ENCODE peak calls at places on chromosome 1, in nine cellular contexts. One of them, this sample, is unnamed.
A peak's percentile ranks its signal among the peaks of the same experiment; 100 is the strongest.

GRCh38 chr1:117680316-117681002 is 74.6 kb downstream of the TENT5C start:
- DNase-seq in pancreas: no peak
- DNase-seq in thoracic aorta: no peak
- DNase-seq in heart right ventricle: no peak
- DNase-seq in fibroblast of pulmonary artery: no peak
- DNase-seq in HFF-Myc: no peak
- DNase-seq in dorsolateral prefrontal cortex: no peak
- DNase-seq in hepatocyte: no peak
- DNase-seq in lung: no peak
- DNase-seq in this sample: no peak

GRCh38 chr1:94418664-94419655 is 771 bp downstream of the ABCD3 start:
- DNase-seq in pancreas: peak; percentile 74
- DNase-seq in lung: peak; percentile 70
- DNase-seq in heart right ventricle: peak; percentile 67
- DNase-seq in HFF-Myc: no peak
- DNase-seq in thoracic aorta: peak; percentile 16
- DNase-seq in fibroblast of pulmonary artery: peak; percentile 40
- DNase-seq in dorsolateral prefrontal cortex: no peak
- DNase-seq in hepatocyte: peak; percentile 57
- DNase-seq in this sample: peak; percentile 38

GRCh38 chr1:25206201-25206600 is 26.1 kb downstream of the SYF2 start:
- DNase-seq in thoracic aorta: no peak
- DNase-seq in heart right ventricle: no peak
- DNase-seq in fibroblast of pulmonary artery: no peak
- DNase-seq in HFF-Myc: no peak
- DNase-seq in lung: no peak
- DNase-seq in pancreas: no peak
- DNase-seq in hepatocyte: no peak
- DNase-seq in dorsolateral prefrontal cortex: no peak
- DNase-seq in this sample: no peak

GRCh38 chr1:223711838-223712183 is 528 bp upstream of the CAPN2 start:
- DNase-seq in lung: no peak
- DNase-seq in hepatocyte: no peak
- DNase-seq in thoracic aorta: no peak
- DNase-seq in dorsolateral prefrontal cortex: no peak
- DNase-seq in HFF-Myc: no peak
- DNase-seq in pancreas: no peak
- DNase-seq in heart right ventricle: no peak
- DNase-seq in fibroblast of pulmonary artery: no peak
- DNase-seq in this sample: no peak

GRCh38 chr1:227549892-227550291 is 13.5 kb upstream of the ZNF678 start:
- DNase-seq in HFF-Myc: no peak
- DNase-seq in lung: no peak
- DNase-seq in hepatocyte: peak; percentile 3
- DNase-seq in dorsolateral prefrontal cortex: no peak
- DNase-seq in thoracic aorta: no peak
- DNase-seq in fibroblast of pulmonary artery: no peak
- DNase-seq in heart right ventricle: no peak
- DNase-seq in pancreas: no peak
- DNase-seq in this sample: no peak

GRCh38 chr1:240139511-240139910 is 47.8 kb downstream of the FMN2 start:
- DNase-seq in dorsolateral prefrontal cortex: no peak
- DNase-seq in fibroblast of pulmonary artery: no peak
- DNase-seq in pancreas: no peak
- DNase-seq in heart right ventricle: no peak
- DNase-seq in thoracic aorta: no peak
- DNase-seq in lung: no peak
- DNase-seq in hepatocyte: no peak
- DNase-seq in HFF-Myc: no peak
- DNase-seq in this sample: peak; percentile 20

GRCh38 chr1:239389703-239390102 is 3.3 kb downstream of the CHRM3 start:
- DNase-seq in heart right ventricle: no peak
- DNase-seq in HFF-Myc: no peak
- DNase-seq in dorsolateral prefrontal cortex: no peak
- DNase-seq in hepatocyte: no peak
- DNase-seq in lung: no peak
- DNase-seq in thoracic aorta: no peak
- DNase-seq in fibroblast of pulmonary artery: no peak
- DNase-seq in pancreas: no peak
- DNase-seq in this sample: no peak

GRCh38 chr1:223135176-223135575 is 7.9 kb downstream of the TLR5 start:
- DNase-seq in dorsolateral prefrontal cortex: no peak
- DNase-seq in hepatocyte: no peak
- DNase-seq in fibroblast of pulmonary artery: peak; percentile 62
- DNase-seq in lung: peak; percentile 35
- DNase-seq in heart right ventricle: no peak
- DNase-seq in HFF-Myc: no peak
- DNase-seq in pancreas: no peak
- DNase-seq in thoracic aorta: peak; percentile 29
- DNase-seq in this sample: peak; percentile 83

DNA sequence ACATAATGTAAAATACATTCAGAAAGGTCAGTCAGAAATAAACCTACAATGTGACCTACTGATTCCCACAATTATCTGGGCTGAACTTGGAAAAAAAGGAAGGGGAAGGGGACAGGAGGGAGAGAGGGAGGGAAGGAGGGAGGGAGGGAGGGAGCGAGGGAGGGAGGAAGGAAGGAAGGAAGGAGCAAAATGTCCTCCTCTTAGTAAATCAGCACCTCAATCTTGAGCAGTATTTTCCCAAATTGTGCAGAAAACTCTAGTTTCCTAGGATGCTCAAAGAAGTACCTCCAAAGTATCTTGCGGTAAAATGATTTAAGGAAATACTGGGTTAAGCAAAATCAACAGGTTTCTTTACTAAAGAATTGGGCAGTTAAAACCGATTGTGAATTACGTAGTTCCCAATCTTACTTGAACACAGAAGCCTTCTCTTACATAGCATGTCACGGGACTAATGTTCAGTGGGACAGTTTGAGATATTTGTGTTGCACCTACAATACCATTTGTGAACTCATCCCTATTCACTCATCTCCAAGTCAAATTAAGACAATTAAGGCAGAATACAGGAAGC is 51.0 kb upstream of the ASPM start:
- DNase-seq in dorsolateral prefrontal cortex: no peak
- DNase-seq in HFF-Myc: no peak
- DNase-seq in hepatocyte: no peak
- DNase-seq in pancreas: no peak
- DNase-seq in lung: no peak
- DNase-seq in fibroblast of pulmonary artery: no peak
- DNase-seq in heart right ventricle: no peak
- DNase-seq in thoracic aorta: no peak
- DNase-seq in this sample: peak; percentile 28
- H3K4me3 ChIP-seq in dorsolateral prefrontal cortex: peak overlapping the region; percentile 22
- H3K4me3 ChIP-seq in HFF-Myc: no peak overlapping the region
- H3K4me3 ChIP-seq in hepatocyte: peak overlapping the region; percentile 84
- H3K4me3 ChIP-seq in pancreas: no peak overlapping the region
- H3K4me3 ChIP-seq in lung: no peak overlapping the region
- H3K4me3 ChIP-seq in fibroblast of pulmonary artery: peak overlapping the region; percentile 90
- H3K4me3 ChIP-seq in heart right ventricle: peak overlapping the region; percentile 78
- H3K4me3 ChIP-seq in thoracic aorta: peak overlapping the region; percentile 95
- H3K4me3 ChIP-seq in this sample: peak overlapping the region; percentile 89

GRCh38 chr1:107529511-107530149 is 388.8 kb downstream of the NTNG1 start:
- DNase-seq in fibroblast of pulmonary artery: peak; percentile 51
- DNase-seq in lung: no peak
- DNase-seq in thoracic aorta: no peak
- DNase-seq in hepatocyte: peak; percentile 72
- DNase-seq in HFF-Myc: peak; percentile 19
- DNase-seq in dorsolateral prefrontal cortex: no peak
- DNase-seq in heart right ventricle: no peak
- DNase-seq in pancreas: no peak
- DNase-seq in this sample: peak; percentile 61

GRCh38 chr1:107534632-107535031 is 393.8 kb downstream of the NTNG1 start:
- DNase-seq in hepatocyte: no peak
- DNase-seq in dorsolateral prefrontal cortex: no peak
- DNase-seq in heart right ventricle: no peak
- DNase-seq in HFF-Myc: no peak
- DNase-seq in fibroblast of pulmonary artery: no peak
- DNase-seq in pancreas: no peak
- DNase-seq in thoracic aorta: no peak
- DNase-seq in lung: no peak
- DNase-seq in this sample: no peak

GRCh38 chr1:107531065-107531908 is 390.4 kb downstream of the NTNG1 start:
- DNase-seq in fibroblast of pulmonary artery: no peak
- DNase-seq in hepatocyte: no peak
- DNase-seq in lung: no peak
- DNase-seq in dorsolateral prefrontal cortex: no peak
- DNase-seq in heart right ventricle: no peak
- DNase-seq in HFF-Myc: no peak
- DNase-seq in thoracic aorta: no peak
- DNase-seq in pancreas: no peak
- DNase-seq in this sample: no peak

GRCh38 chr1:107530543-107530942 is 389.7 kb downstream of the NTNG1 start:
- DNase-seq in fibroblast of pulmonary artery: no peak
- DNase-seq in HFF-Myc: no peak
- DNase-seq in thoracic aorta: no peak
- DNase-seq in lung: no peak
- DNase-seq in heart right ventricle: no peak
- DNase-seq in pancreas: no peak
- DNase-seq in hepatocyte: no peak
- DNase-seq in dorsolateral prefrontal cortex: no peak
- DNase-seq in this sample: no peak

DNA sequence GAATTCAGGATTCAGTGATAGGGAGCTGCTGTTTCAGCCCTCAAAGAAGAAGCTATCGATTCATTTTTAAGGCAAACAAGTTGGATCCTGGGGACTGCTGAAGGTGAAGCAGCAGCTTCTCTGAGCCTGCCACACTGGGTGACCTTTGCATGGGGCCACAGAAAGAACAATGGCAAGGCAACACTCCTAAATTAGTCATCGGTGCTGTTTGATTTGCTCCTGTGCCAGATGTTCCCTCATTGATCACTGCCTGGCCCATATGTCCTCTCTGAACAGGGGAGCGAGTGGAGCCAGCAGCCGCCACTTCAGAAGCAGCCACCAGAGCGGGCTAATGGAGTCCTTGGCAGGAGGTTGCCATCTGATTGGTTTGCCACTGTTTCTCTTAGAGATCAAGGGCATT is 391.5 kb downstream of the NTNG1 start:
- DNase-seq in lung: no peak
- DNase-seq in heart right ventricle: no peak
- DNase-seq in hepatocyte: no peak
- DNase-seq in thoracic aorta: no peak
- DNase-seq in HFF-Myc: no peak
- DNase-seq in pancreas: no peak
- DNase-seq in dorsolateral prefrontal cortex: no peak
- DNase-seq in fibroblast of pulmonary artery: no peak
- DNase-seq in this sample: no peak
- TF ChIP-seq CTCF in lung: no peak
- TF ChIP-seq CTCF in heart right ventricle: no peak
- TF ChIP-seq CTCF in hepatocyte: no peak
- TF ChIP-seq CTCF in thoracic aorta: no peak
- TF ChIP-seq CTCF in HFF-Myc: no peak
- TF ChIP-seq CTCF in pancreas: no peak
- TF ChIP-seq CTCF in dorsolateral prefrontal cortex: no peak
- TF ChIP-seq CTCF in fibroblast of pulmonary artery: no peak
- TF ChIP-seq CTCF in this sample: no peak

GRCh38 chr1:161012420-161012819 is 8.5 kb downstream of the F11R start:
- DNase-seq in thoracic aorta: no peak
- DNase-seq in dorsolateral prefrontal cortex: no peak
- DNase-seq in HFF-Myc: no peak
- DNase-seq in heart right ventricle: no peak
- DNase-seq in lung: no peak
- DNase-seq in fibroblast of pulmonary artery: no peak
- DNase-seq in pancreas: no peak
- DNase-seq in hepatocyte: no peak
- DNase-seq in this sample: no peak

GRCh38 chr1:161009602-161010211 is 11.2 kb downstream of the F11R start:
- DNase-seq in pancreas: no peak
- DNase-seq in hepatocyte: no peak
- DNase-seq in HFF-Myc: no peak
- DNase-seq in heart right ventricle: no peak
- DNase-seq in lung: no peak
- DNase-seq in thoracic aorta: no peak
- DNase-seq in dorsolateral prefrontal cortex: no peak
- DNase-seq in fibroblast of pulmonary artery: no peak
- DNase-seq in this sample: no peak

GRCh38 chr1:161008857-161009554 is 11.9 kb downstream of the F11R start:
- DNase-seq in dorsolateral prefrontal cortex: no peak
- DNase-seq in hepatocyte: no peak
- DNase-seq in HFF-Myc: no peak
- DNase-seq in pancreas: no peak
- DNase-seq in heart right ventricle: no peak
- DNase-seq in fibroblast of pulmonary artery: peak; percentile 76
- DNase-seq in lung: no peak
- DNase-seq in thoracic aorta: no peak
- DNase-seq in this sample: peak; percentile 67

GRCh38 chr1:161013591-161014513 is 7.1 kb downstream of the F11R start:
- DNase-seq in pancreas: peak; percentile 83
- DNase-seq in heart right ventricle: peak; percentile 90
- DNase-seq in dorsolateral prefrontal cortex: no peak
- DNase-seq in thoracic aorta: peak; percentile 52
- DNase-seq in HFF-Myc: no peak
- DNase-seq in hepatocyte: peak; percentile 94
- DNase-seq in lung: peak; percentile 92
- DNase-seq in fibroblast of pulmonary artery: peak; percentile 97
- DNase-seq in this sample: peak; percentile 78

DNA sequence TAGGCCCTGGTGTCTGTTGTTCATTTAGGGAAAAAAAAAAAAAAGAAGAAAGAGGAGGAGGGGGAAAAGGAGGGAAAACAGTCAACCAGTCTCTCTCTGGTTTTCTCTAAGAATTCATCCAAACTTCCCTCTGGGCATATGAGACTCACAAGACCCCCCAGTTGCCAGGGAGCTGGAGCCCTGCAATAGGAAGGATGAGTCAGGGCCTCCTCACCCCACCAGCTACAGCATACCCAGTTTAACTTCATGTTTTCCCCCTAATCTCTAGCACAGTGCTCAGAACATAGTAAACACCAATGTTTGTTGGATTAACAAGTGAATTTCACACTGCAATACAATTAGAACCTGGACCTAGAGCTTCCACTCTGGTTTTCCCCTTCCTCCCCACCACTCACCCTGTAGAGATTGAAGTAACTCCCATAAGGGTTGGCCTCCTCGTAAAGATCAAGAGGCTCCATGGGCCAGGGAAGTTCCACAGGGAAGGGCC is 7.8 kb downstream of the F11R start:
- DNase-seq in fibroblast of pulmonary artery: peak; percentile 62
- DNase-seq in pancreas: no peak
- DNase-seq in HFF-Myc: no peak
- DNase-seq in thoracic aorta: no peak
- DNase-seq in heart right ventricle: no peak
- DNase-seq in hepatocyte: no peak
- DNase-seq in dorsolateral prefrontal cortex: no peak
- DNase-seq in lung: no peak
- DNase-seq in this sample: no peak
- H3K4me3 ChIP-seq in fibroblast of pulmonary artery: peak overlapping the region; percentile 31
- H3K4me3 ChIP-seq in pancreas: no peak overlapping the region
- H3K4me3 ChIP-seq in HFF-Myc: no peak overlapping the region
- H3K4me3 ChIP-seq in thoracic aorta: peak overlapping the region; percentile 28
- H3K4me3 ChIP-seq in heart right ventricle: peak overlapping the region; percentile 43
- H3K4me3 ChIP-seq in hepatocyte: no peak overlapping the region
- H3K4me3 ChIP-seq in dorsolateral prefrontal cortex: no peak overlapping the region
- H3K4me3 ChIP-seq in lung: no peak overlapping the region
- H3K4me3 ChIP-seq in this sample: no peak overlapping the region

DNA sequence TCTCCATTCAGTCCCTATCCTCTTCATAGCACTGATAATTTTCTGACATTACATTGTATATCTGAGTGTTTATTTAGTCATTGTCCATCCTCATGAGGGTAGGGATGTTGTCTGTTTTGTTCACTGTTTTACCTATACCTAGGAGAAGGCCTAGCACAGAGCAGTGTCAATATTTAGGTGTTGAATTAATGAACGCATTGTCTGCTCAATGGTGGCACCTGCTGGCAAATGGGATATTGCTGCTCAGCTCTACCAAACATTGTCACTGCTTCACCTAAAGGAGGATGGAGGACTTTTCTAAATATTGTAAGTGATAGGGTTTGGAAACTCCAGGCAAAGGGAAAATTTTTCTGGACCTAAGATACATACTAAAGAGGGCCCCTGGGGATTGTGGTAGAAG is 243.9 kb downstream of the RRAGC start:
- DNase-seq in dorsolateral prefrontal cortex: no peak
- DNase-seq in fibroblast of pulmonary artery: no peak
- DNase-seq in lung: no peak
- DNase-seq in pancreas: no peak
- DNase-seq in heart right ventricle: no peak
- DNase-seq in hepatocyte: no peak
- DNase-seq in thoracic aorta: no peak
- DNase-seq in HFF-Myc: no peak
- DNase-seq in this sample: no peak
- TF ChIP-seq CTCF in dorsolateral prefrontal cortex: no peak
- TF ChIP-seq CTCF in fibroblast of pulmonary artery: no peak
- TF ChIP-seq CTCF in lung: no peak
- TF ChIP-seq CTCF in pancreas: no peak
- TF ChIP-seq CTCF in heart right ventricle: no peak
- TF ChIP-seq CTCF in hepatocyte: no peak
- TF ChIP-seq CTCF in thoracic aorta: no peak
- TF ChIP-seq CTCF in HFF-Myc: no peak
- TF ChIP-seq CTCF in this sample: no peak

This sample was measured in fibroblast of the aortic adventitia.